ENCODE peak calls at places on chromosomes 1 and 21, in ten cellular contexts. Y is upper lobe of left lung; K is central memory CD4-positive, alpha-beta T cell; M is astrocyte; I is lung; N is Jurkat, Clone E6-1; L is CD4-positive, alpha-beta T cell; R is SHP77 treated with DMSO at 0.1 percent for 48 hours; J is activated CD4-positive, CD25-positive, alpha-beta regulatory T cell treated with anti-CD3 and anti-CD28 coated beads, Interleukin-2, amount 50 U/mL, for 16 hours; H is NCI-H1694 treated with DMSO at 0.1 percent for 48 hours. B is an unnamed sample.

GRCh38 chr1:32818804-32819541 is 1.5 kb downstream of the S100PBP start:
- DNase-seq in Y (no peak), K (peak), M (no peak), I (no peak), N (peak), L (no peak), R (no peak), J (no peak), H (no peak), B (no peak)

GRCh38 chr1:22507582-22507981 is 55.7 kb upstream of the EPHA8 start:
- DNase-seq in Y (no peak), K (no peak), M (no peak), I (no peak), N (no peak), L (no peak), R (no peak), J (no peak), H (no peak), B (no peak)

GRCh38 chr1:1529321-1529720 is 11.1 kb downstream of the TMEM240 start:
- DNase-seq in Y (peak), K (no peak), M (no peak), I (no peak), N (no peak), L (no peak), R (no peak), J (no peak), H (no peak), B (no peak)

GRCh38 chr1:200206340-200206739 is 178.8 kb downstream of the NR5A2 start:
- DNase-seq in Y (no peak), K (no peak), M (peak), I (no peak), N (no peak), L (no peak), R (no peak), J (no peak), H (no peak), B (no peak)

GRCh38 chr1:41482001-41482765 is 2.3 kb downstream of the EDN2 start:
- DNase-seq in Y (peak), K (no peak), M (no peak), I (peak), N (no peak), L (no peak), R (no peak), J (no peak), H (peak), B (no peak)

GRCh38 chr1:192357904-192358303 is 41.1 kb downstream of the RGS21 start:
- DNase-seq in Y (no peak), K (no peak), M (no peak), I (no peak), N (no peak), L (no peak), R (no peak), J (no peak), H (no peak), B (no peak)

GRCh38 chr1:228141871-228142615 is 2.0 kb downstream of the GUK1 start:
- DNase-seq in Y (peak), K (no peak), M (peak), I (no peak), N (peak), L (no peak), R (no peak), J (no peak), H (no peak), B (no peak)

GRCh38 chr1:200409203-200409760 is 554 bp downstream of the ZNF281 start:
- DNase-seq in Y (peak), K (no peak), M (peak), I (no peak), N (no peak), L (peak), R (no peak), J (peak), H (no peak), B (no peak)

GRCh38 chr1:41353744-41354143 is 7.5 kb upstream of the FOXO6 start:
- DNase-seq in Y (peak), K (no peak), M (peak), I (no peak), N (no peak), L (no peak), R (no peak), J (no peak), H (no peak), B (no peak)

GRCh38 chr1:204456826-204457361 is 37.7 kb downstream of the PIK3C2B start:
- DNase-seq in Y (no peak), K (no peak), M (no peak), I (no peak), N (no peak), L (no peak), R (no peak), J (no peak), H (no peak), B (no peak)

GRCh38 chr1:25796807-25797458 is 3.1 kb upstream of the SELENON start:
- DNase-seq in Y (peak), K (peak), M (peak), I (peak), N (peak), L (peak), R (peak), J (peak), H (peak), B (no peak)

GRCh38 chr1:107135466-107135865 is 5.4 kb upstream of the NTNG1 start:
- DNase-seq in Y (no peak), K (no peak), M (peak), I (no peak), N (peak), L (no peak), R (no peak), J (no peak), H (no peak), B (no peak)

GRCh38 chr1:89609781-89610456 is 23.0 kb upstream of the LRRC8C start:
- DNase-seq in Y (peak), K (peak), M (no peak), I (no peak), N (no peak), L (peak), R (no peak), J (no peak), H (no peak), B (no peak)

GRCh38 chr1:34885405-34886247 is 26.1 kb upstream of the SMIM12 start:
- DNase-seq in Y (peak), K (peak), M (peak), I (peak), N (no peak), L (no peak), R (no peak), J (no peak), H (no peak), B (no peak)

GRCh38 chr1:7372477-7373120 is 398.5 kb upstream of the VAMP3 start:
- DNase-seq in Y (no peak), K (no peak), M (no peak), I (no peak), N (no peak), L (no peak), R (no peak), J (no peak), H (no peak), B (no peak)

GRCh38 chr1:234397732-234398131 is 24.5 kb downstream of the COA6 start:
- DNase-seq in Y (no peak), K (no peak), M (no peak), I (no peak), N (no peak), L (no peak), R (no peak), J (no peak), H (no peak), B (no peak)

GRCh38 chr1:211734359-211734758 is 58.9 kb upstream of the NEK2 start:
- DNase-seq in Y (no peak), K (no peak), M (no peak), I (no peak), N (no peak), L (no peak), R (peak), J (no peak), H (no peak), B (no peak)

GRCh38 chr1:94463765-94464330 is 45.7 kb downstream of the ABCD3 start:
- DNase-seq in Y (no peak), K (no peak), M (peak), I (no peak), N (peak), L (no peak), R (peak), J (no peak), H (peak), B (peak)

GRCh38 chr1:58748625-58749198 is 35.1 kb downstream of the JUN start:
- DNase-seq in Y (no peak), K (no peak), M (no peak), I (no peak), N (no peak), L (no peak), R (no peak), J (no peak), H (no peak), B (no peak)

GRCh38 chr1:157415661-157416060 is 136.7 kb downstream of the FCRL5 start:
- DNase-seq in Y (peak), K (no peak), M (no peak), I (no peak), N (no peak), L (no peak), R (no peak), J (no peak), H (no peak), B (no peak)

GRCh38 chr1:238624786-238625185 is 734.1 kb upstream of the ZP4 start:
- DNase-seq in Y (no peak), K (no peak), M (no peak), I (no peak), N (no peak), L (no peak), R (peak), J (no peak), H (no peak), B (no peak)

GRCh38 chr1:78101514-78101913 is 55.7 kb downstream of the GIPC2 start:
- DNase-seq in Y (no peak), K (no peak), M (peak), I (peak), N (no peak), L (no peak), R (no peak), J (no peak), H (no peak), B (peak)

GRCh38 chr1:160340146-160340545 is 2.9 kb downstream of the COPA start:
- DNase-seq in Y (no peak), K (no peak), M (no peak), I (no peak), N (no peak), L (no peak), R (no peak), J (no peak), H (no peak), B (no peak)

GRCh38 chr21:29436143-29436542 is 137.4 kb downstream of the BACH1 start:
- DNase-seq in Y (no peak), K (peak), M (peak), I (no peak), N (peak), L (no peak), R (no peak), J (no peak), H (no peak), B (no peak)

GRCh38 chr21:15775981-15776380 is 46.2 kb downstream of the USP25 start:
- DNase-seq in Y (no peak), K (no peak), M (peak), I (no peak), N (no peak), L (no peak), R (no peak), J (no peak), H (no peak), B (peak)

GRCh38 chr1:107293901-107294600 is 153.2 kb downstream of the NTNG1 start:
- DNase-seq in Y (no peak), K (no peak), M (no peak), I (no peak), N (no peak), L (no peak), R (no peak), J (no peak), H (peak), B (no peak)

GRCh38 chr1:47941609-47942237 is 55.5 kb downstream of the TRABD2B start:
- DNase-seq in Y (no peak), K (no peak), M (no peak), I (no peak), N (no peak), L (no peak), R (no peak), J (no peak), H (no peak), B (no peak)

GRCh38 chr1:116763116-116763786 is 9.0 kb downstream of the CD2 start:
- DNase-seq in Y (no peak), K (peak), M (no peak), I (peak), N (peak), L (no peak), R (no peak), J (no peak), H (no peak), B (no peak)

GRCh38 chr1:187921426-187921825 is 1092.7 kb downstream of the PLA2G4A start:
- DNase-seq in Y (no peak), K (no peak), M (peak), I (no peak), N (no peak), L (no peak), R (no peak), J (no peak), H (no peak), B (no peak)

GRCh38 chr1:207081106-207081505 is 7.6 kb upstream of the C4BPB start:
- DNase-seq in Y (no peak), K (no peak), M (no peak), I (no peak), N (no peak), L (no peak), R (no peak), J (no peak), H (no peak), B (no peak)

B was measured in BJ.